ENCODE peak calls at places on chromosomes 7 and 10, in ten cellular contexts. N, E, T, J, L, Y, U, A, B and M are unnamed samples. For H3K4me1, the result is how much of the 10 kb centered on the place peaks cover.

GRCh38 chr10:120666311-120666710 is 184.9 kb upstream of the WDR11 start:
- DNase-seq in N (no peak), E (no peak), T (no peak), J (no peak), L (no peak), Y (no peak), U (no peak), A (no peak), B (no peak), M (no peak)

GRCh38 chr7:46229409-46229808 is 308.3 kb upstream of the IGFBP3 start:
- DNase-seq in N (no peak), E (no peak), T (no peak), J (no peak), L (no peak), Y (no peak), U (no peak), A (no peak), B (peak), M (no peak)

GRCh38 chr10:85645097-85645496 is 721.5 kb downstream of the GRID1 start:
- DNase-seq in N (no peak), E (no peak), T (no peak), J (no peak), L (no peak), Y (no peak), U (no peak), A (no peak), B (no peak), M (no peak)

GRCh38 chr10:22986771-22987542 is 59.1 kb downstream of the ARMC3 start:
- DNase-seq in N (no peak), E (no peak), T (no peak), J (no peak), L (no peak), Y (no peak), U (no peak), A (no peak), B (peak), M (no peak)

GRCh38 chr7:99380032-99380822 is 5.7 kb downstream of the ARPC1B start:
- DNase-seq in N (peak), E (peak), T (no peak), J (no peak), L (no peak), Y (no peak), U (peak), A (peak), B (no peak), M (peak)

GRCh38 chr7:137337902-137338301 is 5.6 kb downstream of the PTN start:
- DNase-seq in N (no peak), E (no peak), T (no peak), J (no peak), L (no peak), Y (no peak), U (no peak), A (no peak), B (no peak), M (no peak)

GRCh38 chr7:30612658-30613265 is 18.1 kb downstream of the GARS1 start:
- DNase-seq in N (no peak), E (no peak), T (no peak), J (no peak), L (no peak), Y (no peak), U (no peak), A (no peak), B (no peak), M (no peak)

GRCh38 chr7:41696323-41696916 is 6.5 kb downstream of the INHBA start:
- DNase-seq in N (peak), E (peak), T (peak), J (peak), L (peak), Y (peak), U (peak), A (peak), B (peak), M (peak)

GRCh38 chr10:17607603-17608332 is 9.4 kb downstream of the HACD1 start:
- DNase-seq in N (no peak), E (no peak), T (no peak), J (no peak), L (no peak), Y (no peak), U (no peak), A (peak), B (peak), M (no peak)

GRCh38 chr7:109479388-109479787 is 909.7 kb downstream of the DNAJB9 start:
- DNase-seq in N (no peak), E (no peak), T (no peak), J (no peak), L (no peak), Y (no peak), U (no peak), A (no peak), B (peak), M (no peak)

GRCh38 chr7:87336136-87336535 is 9.3 kb upstream of the CROT start:
- DNase-seq in N (no peak), E (no peak), T (no peak), J (no peak), L (no peak), Y (no peak), U (no peak), A (no peak), B (no peak), M (no peak)

GRCh38 chr7:151064993-151065392 is 5.6 kb downstream of the SLC4A2 start:
- DNase-seq in N (no peak), E (no peak), T (no peak), J (no peak), L (no peak), Y (no peak), U (no peak), A (no peak), B (no peak), M (no peak)

GRCh38 chr7:7221602-7222038 is 39.3 kb downstream of the C1GALT1 start:
- DNase-seq in N (no peak), E (no peak), T (no peak), J (no peak), L (no peak), Y (no peak), U (no peak), A (no peak), B (peak), M (no peak)

GRCh38 chr7:42189535-42189934 is 47.5 kb downstream of the GLI3 start:
- DNase-seq in N (no peak), E (no peak), T (no peak), J (no peak), L (no peak), Y (no peak), U (no peak), A (no peak), B (no peak), M (no peak)

GRCh38 chr7:151762501-151763245 is 114.2 kb downstream of the PRKAG2 start:
- DNase-seq in N (no peak), E (no peak), T (no peak), J (peak), L (no peak), Y (no peak), U (no peak), A (no peak), B (no peak), M (no peak)

GRCh38 chr7:85068796-85069195 is 118.1 kb downstream of the SEMA3D start:
- DNase-seq in N (no peak), E (no peak), T (no peak), J (no peak), L (no peak), Y (no peak), U (no peak), A (no peak), B (peak), M (no peak)

GRCh38 chr7:28163955-28164354 is 16.6 kb downstream of the JAZF1 start:
- DNase-seq in N (no peak), E (no peak), T (no peak), J (no peak), L (no peak), Y (no peak), U (no peak), A (no peak), B (no peak), M (no peak)

GRCh38 chr10:32946108-32946507 is 11.9 kb downstream of the ITGB1 start:
- DNase-seq in N (no peak), E (no peak), T (no peak), J (no peak), L (no peak), Y (no peak), U (no peak), A (no peak), B (no peak), M (no peak)

GRCh38 chr7:127938588-127938987 is 92.6 kb downstream of the LRRC4 start:
- DNase-seq in N (no peak), E (no peak), T (no peak), J (no peak), L (no peak), Y (no peak), U (no peak), A (no peak), B (peak), M (no peak)

GRCh38 chr7:39509441-39509840 is 56.8 kb upstream of the YAE1 start:
- DNase-seq in N (no peak), E (no peak), T (no peak), J (no peak), L (no peak), Y (no peak), U (no peak), A (no peak), B (no peak), M (no peak)

GRCh38 chr10:71729023-71729649 is 9.6 kb upstream of the C10orf105 start:
- DNase-seq in N (peak), E (peak), T (peak), J (no peak), L (peak), Y (no peak), U (peak), A (peak), B (peak), M (peak)

GRCh38 chr10:133009218-133009954 is 67.0 kb upstream of the CFAP46 start:
- DNase-seq in N (peak), E (peak), T (peak), J (peak), L (peak), Y (no peak), U (peak), A (peak), B (peak), M (peak)

GRCh38 chr10:125149278-125150047 is 10.9 kb downstream of the CTBP2 start:
- DNase-seq in N (peak), E (peak), T (no peak), J (peak), L (peak), Y (peak), U (no peak), A (peak), B (peak), M (peak)

GRCh38 chr7:51029586-51030230 is 247.0 kb upstream of the GRB10 start:
- DNase-seq in N (no peak), E (no peak), T (no peak), J (no peak), L (no peak), Y (no peak), U (no peak), A (no peak), B (no peak), M (no peak)

GRCh38 chr7:141073641-141074161 is at the start of gene TMEM178B:
- DNase-seq in N (no peak), E (no peak), T (no peak), J (no peak), L (no peak), Y (no peak), U (no peak), A (no peak), B (no peak), M (no peak)

GRCh38 chr10:127556911-127557310 is 7.8 kb downstream of the NPS start:
- DNase-seq in N (no peak), E (no peak), T (no peak), J (no peak), L (peak), Y (no peak), U (no peak), A (no peak), B (no peak), M (peak)

GRCh38 chr7:6161463-6162330 is 110.7 kb downstream of the CYTH3 start:
- DNase-seq in N (no peak), E (no peak), T (no peak), J (no peak), L (no peak), Y (no peak), U (no peak), A (no peak), B (no peak), M (no peak)

GRCh38 chr7:27191716-27192545 is 6.9 kb upstream of the HOXA11 start:
- DNase-seq in N (no peak), E (no peak), T (no peak), J (peak), L (no peak), Y (no peak), U (no peak), A (no peak), B (no peak), M (peak)

GRCh38 chr7:80186721-80187120 is 52.1 kb downstream of the GNAI1 start:
- DNase-seq in N (no peak), E (no peak), T (no peak), J (no peak), L (no peak), Y (no peak), U (no peak), A (no peak), B (no peak), M (no peak)

GRCh38 chr7:47580175-47580701 is 1.7 kb downstream of the TNS3 start:
- DNase-seq in N (no peak), E (peak), T (peak), J (no peak), L (no peak), Y (peak), U (no peak), A (peak), B (peak), M (peak)
- H3K4me1 ChIP-seq in N (under half), E (half or more), T (under half), J (under half), L (under half), Y (under half), U (half or more), A (half or more), B (half or more), M (under half)

GRCh38 chr10:88281592-88282268 is 301.4 kb downstream of the RNLS start:
- DNase-seq in N (no peak), E (no peak), T (no peak), J (no peak), L (no peak), Y (no peak), U (no peak), A (no peak), B (peak), M (no peak)
- H3K4me3 ChIP-seq in N (no peak), E (no peak), T (no peak), J (no peak), L (no peak), Y (no peak), U (no peak), A (no peak), B (no peak), M (no peak)

GRCh38 chr7:83365746-83366145 is 203.1 kb upstream of the PCLO start:
- DNase-seq in N (no peak), E (no peak), T (no peak), J (no peak), L (no peak), Y (no peak), U (no peak), A (no peak), B (no peak), M (no peak)
- TF ChIP-seq CTCF in N (no peak), E (no peak), T (no peak), J (no peak), L (no peak), Y (no peak), U (no peak), A (no peak), B (no peak), M (no peak)

GRCh38 chr10:68086011-68086410 is 10.9 kb upstream of the HERC4 start:
- DNase-seq in N (no peak), E (no peak), T (no peak), J (no peak), L (no peak), Y (no peak), U (no peak), A (no peak), B (no peak), M (no peak)
- H3K4me1 ChIP-seq in N (under half), E (under half), T (under half), J (under half), L (under half), Y (under half), U (under half), A (under half), B (half or more), M (under half)

DNA sequence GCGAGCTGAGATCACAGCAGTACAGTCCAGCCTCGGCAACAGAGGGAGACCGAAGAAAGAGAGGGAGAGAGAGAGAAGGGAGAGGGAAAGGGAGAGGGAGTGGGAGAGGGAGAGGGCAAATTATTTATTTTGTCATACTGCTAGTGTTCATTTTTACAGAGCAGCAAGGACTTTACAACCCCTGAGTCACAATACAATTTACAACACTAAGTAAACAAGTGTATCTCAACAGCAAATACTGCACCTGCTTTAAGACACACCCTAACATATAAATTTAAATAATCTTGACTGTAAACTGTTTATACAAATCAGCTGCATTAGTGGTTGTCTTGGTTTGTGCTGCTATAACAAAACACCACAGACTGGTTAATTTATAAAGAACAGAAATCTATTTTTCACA is 27.2 kb downstream of the HTR5A start:
- DNase-seq in N (no peak), E (no peak), T (no peak), J (no peak), L (no peak), Y (no peak), U (no peak), A (no peak), B (no peak), M (no peak)
- H3K4me3 ChIP-seq in N (no peak), E (no peak), T (no peak), J (no peak), L (no peak), Y (no peak), U (no peak), A (no peak), B (no peak), M (no peak)

GRCh38 chr7:3636131-3636860 is 335.2 kb downstream of the SDK1 start:
- DNase-seq in N (no peak), E (no peak), T (no peak), J (no peak), L (no peak), Y (no peak), U (no peak), A (no peak), B (no peak), M (no peak)

GRCh38 chr7:3643091-3643490 is 342.0 kb downstream of the SDK1 start:
- DNase-seq in N (no peak), E (no peak), T (no peak), J (no peak), L (no peak), Y (no peak), U (no peak), A (no peak), B (no peak), M (no peak)

GRCh38 chr7:3641556-3641955 is 340.5 kb downstream of the SDK1 start:
- DNase-seq in N (no peak), E (no peak), T (no peak), J (no peak), L (no peak), Y (no peak), U (no peak), A (no peak), B (no peak), M (no peak)

GRCh38 chr7:3639253-3639652 is 338.2 kb downstream of the SDK1 start:
- DNase-seq in N (no peak), E (no peak), T (no peak), J (no peak), L (no peak), Y (no peak), U (no peak), A (no peak), B (no peak), M (no peak)
- TF ChIP-seq CTCF in N (no peak), E (no peak), T (no peak), J (no peak), L (no peak), Y (no peak), U (no peak), A (no peak), B (no peak), M (no peak)

DNA sequence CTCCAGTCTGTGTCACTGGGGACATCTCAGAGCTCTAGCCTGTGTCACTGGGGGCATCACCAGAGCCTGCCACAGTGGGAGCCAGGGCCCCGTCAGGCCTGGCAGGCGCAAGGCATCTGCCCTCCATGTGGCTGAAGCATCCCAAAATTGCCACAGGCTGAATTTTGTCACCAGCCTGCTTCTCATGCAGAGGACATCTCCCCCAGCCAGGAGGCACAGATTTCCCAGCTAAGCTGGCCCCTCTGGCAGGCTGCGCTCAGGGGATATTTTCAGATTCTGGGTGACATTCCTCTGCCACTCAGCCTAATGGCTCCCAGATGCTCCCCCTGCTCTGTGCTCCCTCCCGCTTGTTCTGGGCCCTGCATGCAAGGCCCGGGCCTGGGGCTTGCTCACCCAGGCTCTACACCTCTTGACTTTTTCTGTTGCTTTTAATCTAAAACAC is 64.6 kb downstream of the COL13A1 start:
- DNase-seq in N (no peak), E (no peak), T (no peak), J (no peak), L (no peak), Y (no peak), U (no peak), A (no peak), B (no peak), M (no peak)
- H3K4me1 ChIP-seq in N (under half), E (under half), T (under half), J (under half), L (under half), Y (under half), U (half or more), A (under half), B (under half), M (under half)